ENCODE peak calls at places on chromosomes 4 and X, in five cellular contexts. R, P, Z, E and S are unnamed samples.

GRCh38 chrX:131270085-131270484 is 19.0 kb downstream of the IGSF1 start:
- DNase-seq in Z (no peak), E (no peak), P (no peak), R (no peak), S (no peak)

GRCh38 chrX:101931494-101932248 is at the start of gene ZMAT1:
- DNase-seq in Z (peak), P (peak), E (peak), R (peak), S (peak)

GRCh38 chr4:182916483-182917181 is 554 bp downstream of the DCTD start:
- DNase-seq in E (peak), P (peak), R (peak), Z (peak), S (peak)

GRCh38 chr4:79949186-79949585 is 123.8 kb downstream of the ANTXR2 start:
- DNase-seq in E (no peak), Z (no peak), R (no peak), P (no peak), S (no peak)

GRCh38 chr4:16765549-16765948 is 132.9 kb downstream of the LDB2 start:
- DNase-seq in Z (no peak), P (no peak), R (no peak), E (no peak), S (no peak)

GRCh38 chrX:12758291-12758690 is 32.9 kb upstream of the PRPS2 start:
- DNase-seq in P (no peak), Z (no peak), R (no peak), E (no peak), S (no peak)

GRCh38 chr4:15436515-15436914 is 8.7 kb downstream of the C1QTNF7 start:
- DNase-seq in E (no peak), Z (peak), P (no peak), R (no peak), S (no peak)

GRCh38 chrX:33831211-33831610 is 300.9 kb downstream of the FAM47A start:
- DNase-seq in E (no peak), Z (no peak), R (no peak), P (no peak), S (no peak)

GRCh38 chr4:153579872-153580271 is 104.2 kb upstream of the TLR2 start:
- DNase-seq in P (no peak), E (no peak), Z (no peak), R (no peak), S (no peak)

GRCh38 chrX:138006176-138006575 is 440.2 kb downstream of the ZIC3 start:
- DNase-seq in R (no peak), Z (no peak), P (no peak), E (no peak), S (no peak)

GRCh38 chr4:129335263-129335662 is 239.3 kb downstream of the C4orf33 start:
- DNase-seq in P (no peak), E (no peak), Z (no peak), R (no peak), S (no peak)

GRCh38 chr4:15906024-15906443 is 32.5 kb downstream of the FGFBP1 start:
- DNase-seq in R (peak), Z (no peak), P (peak), E (peak), S (peak)

GRCh38 chr4:6119507-6120020 is 80.8 kb downstream of the JAKMIP1 start:
- DNase-seq in E (no peak), Z (no peak), P (no peak), R (no peak), S (no peak)

GRCh38 chr4:23422878-23423277 is 467.0 kb downstream of the PPARGC1A start:
- DNase-seq in E (no peak), P (no peak), Z (no peak), R (no peak), S (no peak)

GRCh38 chrX:24902808-24903207 is 113.0 kb downstream of the ARX start:
- DNase-seq in P (no peak), R (no peak), E (no peak), Z (peak), S (no peak)

GRCh38 chr4:84691170-84691691 is 108.3 kb downstream of the CDS1 start:
- DNase-seq in R (peak), Z (peak), P (peak), E (no peak), S (no peak)

GRCh38 chr4:164748375-164748774 is 5.6 kb upstream of the SMIM31 start:
- DNase-seq in E (no peak), Z (peak), R (peak), P (peak), S (no peak)

GRCh38 chrX:132171478-132171877 is 43.7 kb upstream of the FRMD7 start:
- DNase-seq in Z (peak), E (no peak), P (peak), R (peak), S (no peak)

GRCh38 chrX:149837167-149837566 is 43.8 kb upstream of the MAGEA8 start:
- DNase-seq in R (no peak), E (no peak), Z (no peak), P (no peak), S (no peak)

GRCh38 chrX:150984164-150984824 is 1.2 kb downstream of the HMGB3 start:
- DNase-seq in R (peak), E (no peak), Z (no peak), P (no peak), S (no peak)

GRCh38 chrX:79367907-79368306 is 773 bp upstream of the ITM2A start:
- DNase-seq in Z (no peak), R (no peak), P (no peak), E (no peak), S (no peak)

GRCh38 chr4:51960486-51960885 is 59.7 kb downstream of the LRRC66 start:
- DNase-seq in E (no peak), Z (no peak), P (no peak), R (no peak), S (peak)

GRCh38 chr4:92519727-92520126 is 216.0 kb downstream of the GRID2 start:
- DNase-seq in Z (no peak), R (no peak), P (no peak), E (no peak), S (no peak)

GRCh38 chr4:169122405-169122804 is 112.3 kb upstream of the CBR4 start:
- DNase-seq in R (no peak), Z (no peak), P (no peak), E (no peak), S (no peak)

GRCh38 chr4:2792711-2793577 is at the start of gene SH3BP2:
- DNase-seq in E (no peak), R (peak), P (peak), Z (peak), S (peak)
- TF ChIP-seq POLR2A in E (peak), R (no peak), P (no peak), Z (no peak), S (peak)

DNA sequence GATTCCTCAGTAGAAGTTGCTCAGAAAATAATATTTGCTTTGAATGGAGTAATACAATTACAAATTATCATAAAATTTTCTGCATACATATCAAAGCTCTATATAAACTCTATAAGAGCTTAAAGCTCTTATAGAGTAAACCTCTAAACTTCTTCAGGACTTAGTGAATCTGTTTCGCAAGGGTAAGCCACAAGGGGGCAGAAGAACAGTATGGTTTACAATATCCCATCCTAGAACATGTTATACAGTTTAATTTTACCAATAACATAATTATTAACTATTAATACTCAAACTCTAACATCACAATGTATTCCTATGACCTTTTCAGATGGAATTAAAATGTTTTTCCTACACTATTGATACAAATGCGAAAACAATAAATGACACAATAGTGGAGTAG is 33.8 kb upstream of the SPANXN1 start:
- DNase-seq in E (no peak), Z (no peak), P (peak), R (peak), S (no peak)
- TF ChIP-seq CTCF in E (no peak), Z (peak), P (peak), R (no peak), S (no peak)

GRCh38 chr4:99563310-99564186 is at the start of gene TRMT10A:
- DNase-seq in R (peak), P (peak), E (peak), Z (peak), S (peak)
- TF ChIP-seq POLR2A in R (peak), P (peak), E (peak), Z (peak), S (peak)

DNA sequence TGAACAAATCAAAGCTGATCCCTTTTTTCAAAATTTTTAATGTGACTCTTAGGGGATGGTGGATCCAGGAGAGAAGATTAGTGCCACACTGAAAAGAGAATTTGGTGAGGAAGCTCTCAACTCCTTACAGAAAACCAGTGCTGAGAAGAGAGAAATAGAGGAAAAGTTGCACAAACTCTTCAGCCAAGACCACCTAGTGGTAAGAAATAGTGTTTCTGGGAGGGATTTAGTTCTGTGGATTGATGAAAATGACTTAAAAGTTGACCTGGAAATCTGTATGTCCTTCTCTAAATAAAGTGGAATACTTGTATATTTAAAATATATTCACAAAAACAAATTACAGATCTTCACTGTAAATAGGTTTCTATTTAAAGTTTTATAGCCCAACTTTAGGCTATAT is 29.2 kb downstream of the NUDT9 start:
- DNase-seq in P (no peak), R (no peak), E (no peak), Z (no peak), S (no peak)
- TF ChIP-seq CTCF in P (no peak), R (no peak), E (no peak), Z (no peak), S (no peak)